ENCODE peak calls at places on chromosomes 16 and 17, in six cellular contexts. One of them, this sample, is unnamed.

GRCh38 chr16:87691686-87692079 is 74.1 kb downstream of the KLHDC4 start:
- DNase-seq in GM04504: no peak
- DNase-seq in GM04503: no peak
- DNase-seq in IMR-90: no peak
- DNase-seq in activated naive CD4-positive, alpha-beta T cell treated with anti-CD3 and anti-CD28 coated beads, Interleukin-2, amount 50 U/mL, for 16 hours: no peak
- DNase-seq in MCF 10A: no peak
- DNase-seq in this sample: no peak

GRCh38 chr16:89114159-89114981 is 20.7 kb downstream of the ACSF3 start:
- DNase-seq in GM04504: no peak
- DNase-seq in GM04503: no peak
- DNase-seq in IMR-90: no peak
- DNase-seq in activated naive CD4-positive, alpha-beta T cell treated with anti-CD3 and anti-CD28 coated beads, Interleukin-2, amount 50 U/mL, for 16 hours: no peak
- DNase-seq in MCF 10A: no peak
- DNase-seq in this sample: no peak

GRCh38 chr16:79723583-79724168 is 123.1 kb upstream of the MAF start:
- DNase-seq in GM04504: no peak
- DNase-seq in GM04503: no peak
- DNase-seq in IMR-90: no peak
- DNase-seq in activated naive CD4-positive, alpha-beta T cell treated with anti-CD3 and anti-CD28 coated beads, Interleukin-2, amount 50 U/mL, for 16 hours: no peak
- DNase-seq in MCF 10A: no peak
- DNase-seq in this sample: no peak

GRCh38 chr16:50310308-50311133 is 44.2 kb downstream of the ADCY7 start:
- DNase-seq in GM04504: no peak
- DNase-seq in GM04503: no peak
- DNase-seq in IMR-90: no peak
- DNase-seq in activated naive CD4-positive, alpha-beta T cell treated with anti-CD3 and anti-CD28 coated beads, Interleukin-2, amount 50 U/mL, for 16 hours: no peak
- DNase-seq in MCF 10A: no peak
- DNase-seq in this sample: peak; percentile 79

GRCh38 chr17:68381076-68381900 is 76.0 kb downstream of the WIPI1 start:
- DNase-seq in GM04504: peak; percentile 96
- DNase-seq in GM04503: peak; percentile 99
- DNase-seq in IMR-90: peak; percentile 97
- DNase-seq in activated naive CD4-positive, alpha-beta T cell treated with anti-CD3 and anti-CD28 coated beads, Interleukin-2, amount 50 U/mL, for 16 hours: no peak
- DNase-seq in MCF 10A: peak; percentile 93
- DNase-seq in this sample: no peak

GRCh38 chr16:14629612-14629918 is 495 bp downstream of the PARN start:
- DNase-seq in GM04504: no peak
- DNase-seq in GM04503: no peak
- DNase-seq in IMR-90: no peak
- DNase-seq in activated naive CD4-positive, alpha-beta T cell treated with anti-CD3 and anti-CD28 coated beads, Interleukin-2, amount 50 U/mL, for 16 hours: no peak
- DNase-seq in MCF 10A: peak; percentile 6
- DNase-seq in this sample: no peak

GRCh38 chr17:2400474-2400866 is 390 bp downstream of the MNT start:
- DNase-seq in GM04504: no peak
- DNase-seq in GM04503: no peak
- DNase-seq in IMR-90: no peak
- DNase-seq in activated naive CD4-positive, alpha-beta T cell treated with anti-CD3 and anti-CD28 coated beads, Interleukin-2, amount 50 U/mL, for 16 hours: peak; percentile 67
- DNase-seq in MCF 10A: peak; percentile 61
- DNase-seq in this sample: no peak

GRCh38 chr17:47810200-47810821 is 11.3 kb downstream of the OSBPL7 start:
- DNase-seq in GM04504: peak; percentile 76
- DNase-seq in GM04503: peak; percentile 85
- DNase-seq in IMR-90: peak; percentile 87
- DNase-seq in activated naive CD4-positive, alpha-beta T cell treated with anti-CD3 and anti-CD28 coated beads, Interleukin-2, amount 50 U/mL, for 16 hours: no peak
- DNase-seq in MCF 10A: peak; percentile 88
- DNase-seq in this sample: no peak

GRCh38 chr16:72910371-72910770 is 137.6 kb downstream of the ZFHX3 start:
- DNase-seq in GM04504: no peak
- DNase-seq in GM04503: no peak
- DNase-seq in IMR-90: no peak
- DNase-seq in activated naive CD4-positive, alpha-beta T cell treated with anti-CD3 and anti-CD28 coated beads, Interleukin-2, amount 50 U/mL, for 16 hours: no peak
- DNase-seq in MCF 10A: no peak
- DNase-seq in this sample: no peak

GRCh38 chr16:31568577-31569359 is 41.1 kb downstream of the AHSP start:
- DNase-seq in GM04504: no peak
- DNase-seq in GM04503: no peak
- DNase-seq in IMR-90: no peak
- DNase-seq in activated naive CD4-positive, alpha-beta T cell treated with anti-CD3 and anti-CD28 coated beads, Interleukin-2, amount 50 U/mL, for 16 hours: no peak
- DNase-seq in MCF 10A: no peak
- DNase-seq in this sample: no peak

GRCh38 chr17:77959926-77960521 is 1.5 kb downstream of the TNRC6C start:
- DNase-seq in GM04504: no peak
- DNase-seq in GM04503: no peak
- DNase-seq in IMR-90: peak; percentile 60
- DNase-seq in activated naive CD4-positive, alpha-beta T cell treated with anti-CD3 and anti-CD28 coated beads, Interleukin-2, amount 50 U/mL, for 16 hours: peak; percentile 39
- DNase-seq in MCF 10A: no peak
- DNase-seq in this sample: no peak

GRCh38 chr17:39027037-39027436 is 59.8 kb upstream of the FBXO47 start:
- DNase-seq in GM04504: no peak
- DNase-seq in GM04503: no peak
- DNase-seq in IMR-90: no peak
- DNase-seq in activated naive CD4-positive, alpha-beta T cell treated with anti-CD3 and anti-CD28 coated beads, Interleukin-2, amount 50 U/mL, for 16 hours: peak; percentile 50
- DNase-seq in MCF 10A: peak; percentile 55
- DNase-seq in this sample: no peak

GRCh38 chr17:8372422-8372821 is 4.1 kb downstream of the KRABD2 start:
- DNase-seq in GM04504: no peak
- DNase-seq in GM04503: no peak
- DNase-seq in IMR-90: no peak
- DNase-seq in activated naive CD4-positive, alpha-beta T cell treated with anti-CD3 and anti-CD28 coated beads, Interleukin-2, amount 50 U/mL, for 16 hours: no peak
- DNase-seq in MCF 10A: no peak
- DNase-seq in this sample: no peak

GRCh38 chr16:2043980-2044451 is 3.6 kb downstream of the NTHL1 start:
- DNase-seq in GM04504: no peak
- DNase-seq in GM04503: no peak
- DNase-seq in IMR-90: no peak
- DNase-seq in activated naive CD4-positive, alpha-beta T cell treated with anti-CD3 and anti-CD28 coated beads, Interleukin-2, amount 50 U/mL, for 16 hours: no peak
- DNase-seq in MCF 10A: no peak
- DNase-seq in this sample: no peak

GRCh38 chr17:70168044-70168978 is 1.0 kb upstream of the KCNJ2 start:
- DNase-seq in GM04504: no peak
- DNase-seq in GM04503: no peak
- DNase-seq in IMR-90: peak; percentile 81
- DNase-seq in activated naive CD4-positive, alpha-beta T cell treated with anti-CD3 and anti-CD28 coated beads, Interleukin-2, amount 50 U/mL, for 16 hours: no peak
- DNase-seq in MCF 10A: peak; percentile 73
- DNase-seq in this sample: no peak

GRCh38 chr17:58059141-58059540 is 24.1 kb upstream of the DYNLL2 start:
- DNase-seq in GM04504: no peak
- DNase-seq in GM04503: no peak
- DNase-seq in IMR-90: no peak
- DNase-seq in activated naive CD4-positive, alpha-beta T cell treated with anti-CD3 and anti-CD28 coated beads, Interleukin-2, amount 50 U/mL, for 16 hours: no peak
- DNase-seq in MCF 10A: no peak
- DNase-seq in this sample: no peak

GRCh38 chr16:53056528-53056881 is 1.7 kb downstream of the CHD9 start:
- DNase-seq in GM04504: no peak
- DNase-seq in GM04503: no peak
- DNase-seq in IMR-90: peak; percentile 66
- DNase-seq in activated naive CD4-positive, alpha-beta T cell treated with anti-CD3 and anti-CD28 coated beads, Interleukin-2, amount 50 U/mL, for 16 hours: no peak
- DNase-seq in MCF 10A: peak; percentile 17
- DNase-seq in this sample: no peak

GRCh38 chr17:4394208-4395110 is 28.0 kb upstream of the UBE2G1 start:
- DNase-seq in GM04504: no peak
- DNase-seq in GM04503: no peak
- DNase-seq in IMR-90: no peak
- DNase-seq in activated naive CD4-positive, alpha-beta T cell treated with anti-CD3 and anti-CD28 coated beads, Interleukin-2, amount 50 U/mL, for 16 hours: no peak
- DNase-seq in MCF 10A: peak; percentile 59
- DNase-seq in this sample: no peak

GRCh38 chr16:55834044-55834443 is 1.1 kb upstream of the CES1 start:
- DNase-seq in GM04504: no peak
- DNase-seq in GM04503: no peak
- DNase-seq in IMR-90: no peak
- DNase-seq in activated naive CD4-positive, alpha-beta T cell treated with anti-CD3 and anti-CD28 coated beads, Interleukin-2, amount 50 U/mL, for 16 hours: no peak
- DNase-seq in MCF 10A: no peak
- DNase-seq in this sample: no peak

GRCh38 chr16:30183961-30184429 is 593 bp downstream of the CORO1A start:
- DNase-seq in GM04504: no peak
- DNase-seq in GM04503: no peak
- DNase-seq in IMR-90: no peak
- DNase-seq in activated naive CD4-positive, alpha-beta T cell treated with anti-CD3 and anti-CD28 coated beads, Interleukin-2, amount 50 U/mL, for 16 hours: peak; percentile 57
- DNase-seq in MCF 10A: no peak
- DNase-seq in this sample: no peak

GRCh38 chr17:36941265-36942021 is 4.2 kb downstream of the LHX1 start:
- DNase-seq in GM04504: no peak
- DNase-seq in GM04503: no peak
- DNase-seq in IMR-90: no peak
- DNase-seq in activated naive CD4-positive, alpha-beta T cell treated with anti-CD3 and anti-CD28 coated beads, Interleukin-2, amount 50 U/mL, for 16 hours: no peak
- DNase-seq in MCF 10A: no peak
- DNase-seq in this sample: no peak

GRCh38 chr16:4316732-4317461 is 1.0 kb downstream of the GLIS2 start:
- DNase-seq in GM04504: no peak
- DNase-seq in GM04503: no peak
- DNase-seq in IMR-90: no peak
- DNase-seq in activated naive CD4-positive, alpha-beta T cell treated with anti-CD3 and anti-CD28 coated beads, Interleukin-2, amount 50 U/mL, for 16 hours: no peak
- DNase-seq in MCF 10A: peak; percentile 67
- DNase-seq in this sample: peak; percentile 92

GRCh38 chr16:28126684-28127620 is 63.4 kb upstream of the GSG1L start:
- DNase-seq in GM04504: no peak
- DNase-seq in GM04503: no peak
- DNase-seq in IMR-90: no peak
- DNase-seq in activated naive CD4-positive, alpha-beta T cell treated with anti-CD3 and anti-CD28 coated beads, Interleukin-2, amount 50 U/mL, for 16 hours: no peak
- DNase-seq in MCF 10A: no peak
- DNase-seq in this sample: no peak

GRCh38 chr17:2852729-2853110 is 56.5 kb downstream of the RAP1GAP2 start:
- DNase-seq in GM04504: no peak
- DNase-seq in GM04503: no peak
- DNase-seq in IMR-90: no peak
- DNase-seq in activated naive CD4-positive, alpha-beta T cell treated with anti-CD3 and anti-CD28 coated beads, Interleukin-2, amount 50 U/mL, for 16 hours: no peak
- DNase-seq in MCF 10A: no peak
- DNase-seq in this sample: no peak